ENCODE peak calls at places on chromosome 1, in seven cellular contexts. One of them, this sample, is unnamed.
A peak's percentile ranks its signal among the peaks of the same experiment; 100 is the strongest.

GRCh38 chr1:84143796-84144565 is at the start of gene PRKACB:
- DNase-seq in T1000: no peak
- DNase-seq in Caki2: peak; percentile 5
- DNase-seq in GM03348: peak; percentile 14
- DNase-seq in smooth muscle cell of the brain vasculature: no peak
- DNase-seq in NCI-H1436: no peak
- DNase-seq in astrocyte of the spinal cord: peak; percentile 56
- DNase-seq in this sample: peak; percentile 63

GRCh38 chr1:110250749-110251148 is 40.6 kb downstream of the KCNC4 start:
- DNase-seq in T1000: no peak
- DNase-seq in Caki2: no peak
- DNase-seq in GM03348: no peak
- DNase-seq in smooth muscle cell of the brain vasculature: no peak
- DNase-seq in NCI-H1436: no peak
- DNase-seq in astrocyte of the spinal cord: no peak
- DNase-seq in this sample: no peak

GRCh38 chr1:205632374-205633169 is 761 bp upstream of the ELK4 start:
- DNase-seq in T1000: no peak
- DNase-seq in Caki2: no peak
- DNase-seq in GM03348: no peak
- DNase-seq in smooth muscle cell of the brain vasculature: no peak
- DNase-seq in NCI-H1436: no peak
- DNase-seq in astrocyte of the spinal cord: no peak
- DNase-seq in this sample: peak; percentile 27

GRCh38 chr1:149916193-149916926 is 1.3 kb downstream of the SV2A start:
- DNase-seq in T1000: no peak
- DNase-seq in Caki2: no peak
- DNase-seq in GM03348: no peak
- DNase-seq in smooth muscle cell of the brain vasculature: no peak
- DNase-seq in NCI-H1436: no peak
- DNase-seq in astrocyte of the spinal cord: no peak
- DNase-seq in this sample: no peak

GRCh38 chr1:35557118-35557610 is at the start of gene KIAA0319L:
- DNase-seq in T1000: peak; percentile 94
- DNase-seq in Caki2: peak; percentile 95
- DNase-seq in GM03348: peak; percentile 96
- DNase-seq in smooth muscle cell of the brain vasculature: no peak
- DNase-seq in NCI-H1436: peak; percentile 83
- DNase-seq in astrocyte of the spinal cord: no peak
- DNase-seq in this sample: peak; percentile 74

GRCh38 chr1:91166106-91166712 is 144.4 kb upstream of the ZNF644 start:
- DNase-seq in T1000: peak; percentile 45
- DNase-seq in Caki2: peak; percentile 36
- DNase-seq in GM03348: peak; percentile 77
- DNase-seq in smooth muscle cell of the brain vasculature: peak; percentile 29
- DNase-seq in NCI-H1436: peak; percentile 59
- DNase-seq in astrocyte of the spinal cord: peak; percentile 65
- DNase-seq in this sample: peak; percentile 72

GRCh38 chr1:25161981-25162380 is 70.3 kb downstream of the SYF2 start:
- DNase-seq in T1000: no peak
- DNase-seq in Caki2: no peak
- DNase-seq in GM03348: peak; percentile 40
- DNase-seq in smooth muscle cell of the brain vasculature: no peak
- DNase-seq in NCI-H1436: no peak
- DNase-seq in astrocyte of the spinal cord: no peak
- DNase-seq in this sample: no peak

GRCh38 chr1:41868241-41868953 is 50.3 kb downstream of the HIVEP3 start:
- DNase-seq in T1000: no peak
- DNase-seq in Caki2: no peak
- DNase-seq in GM03348: no peak
- DNase-seq in smooth muscle cell of the brain vasculature: no peak
- DNase-seq in NCI-H1436: no peak
- DNase-seq in astrocyte of the spinal cord: no peak
- DNase-seq in this sample: peak; percentile 18

GRCh38 chr1:7190261-7190660 is 405.0 kb downstream of the CAMTA1 start:
- DNase-seq in T1000: no peak
- DNase-seq in Caki2: no peak
- DNase-seq in GM03348: no peak
- DNase-seq in smooth muscle cell of the brain vasculature: no peak
- DNase-seq in NCI-H1436: no peak
- DNase-seq in astrocyte of the spinal cord: no peak
- DNase-seq in this sample: no peak

GRCh38 chr1:212982430-212983152 is 32.2 kb downstream of the VASH2 start:
- DNase-seq in T1000: no peak
- DNase-seq in Caki2: no peak
- DNase-seq in GM03348: no peak
- DNase-seq in smooth muscle cell of the brain vasculature: no peak
- DNase-seq in NCI-H1436: peak; percentile 7
- DNase-seq in astrocyte of the spinal cord: no peak
- DNase-seq in this sample: no peak

GRCh38 chr1:202834771-202835547 is 24.2 kb downstream of the PCAT6 start:
- DNase-seq in T1000: no peak
- DNase-seq in Caki2: no peak
- DNase-seq in GM03348: no peak
- DNase-seq in smooth muscle cell of the brain vasculature: no peak
- DNase-seq in NCI-H1436: no peak
- DNase-seq in astrocyte of the spinal cord: no peak
- DNase-seq in this sample: peak; percentile 35

GRCh38 chr1:3211996-3212395 is 143.0 kb downstream of the PRDM16 start:
- DNase-seq in T1000: no peak
- DNase-seq in Caki2: no peak
- DNase-seq in GM03348: no peak
- DNase-seq in smooth muscle cell of the brain vasculature: no peak
- DNase-seq in NCI-H1436: no peak
- DNase-seq in astrocyte of the spinal cord: no peak
- DNase-seq in this sample: no peak

GRCh38 chr1:61241411-61241838 is 159.1 kb downstream of the NFIA start:
- DNase-seq in T1000: no peak
- DNase-seq in Caki2: peak; percentile 16
- DNase-seq in GM03348: no peak
- DNase-seq in smooth muscle cell of the brain vasculature: no peak
- DNase-seq in NCI-H1436: no peak
- DNase-seq in astrocyte of the spinal cord: no peak
- DNase-seq in this sample: peak; percentile 37

GRCh38 chr1:33684346-33685122 is 179.3 kb upstream of the HMGB4 start:
- DNase-seq in T1000: no peak
- DNase-seq in Caki2: no peak
- DNase-seq in GM03348: peak; percentile 63
- DNase-seq in smooth muscle cell of the brain vasculature: no peak
- DNase-seq in NCI-H1436: no peak
- DNase-seq in astrocyte of the spinal cord: peak; percentile 10
- DNase-seq in this sample: no peak

GRCh38 chr1:10924030-10924429 is 88.4 kb upstream of the TARDBP start:
- DNase-seq in T1000: no peak
- DNase-seq in Caki2: no peak
- DNase-seq in GM03348: no peak
- DNase-seq in smooth muscle cell of the brain vasculature: no peak
- DNase-seq in NCI-H1436: no peak
- DNase-seq in astrocyte of the spinal cord: no peak
- DNase-seq in this sample: no peak

GRCh38 chr1:15758953-15759661 is 512 bp downstream of the FBLIM1 start:
- DNase-seq in T1000: no peak
- DNase-seq in Caki2: no peak
- DNase-seq in GM03348: peak; percentile 87
- DNase-seq in smooth muscle cell of the brain vasculature: no peak
- DNase-seq in NCI-H1436: no peak
- DNase-seq in astrocyte of the spinal cord: no peak
- DNase-seq in this sample: no peak

GRCh38 chr1:22925111-22925510 is 47.6 kb downstream of the LACTBL1 start:
- DNase-seq in T1000: no peak
- DNase-seq in Caki2: no peak
- DNase-seq in GM03348: no peak
- DNase-seq in smooth muscle cell of the brain vasculature: no peak
- DNase-seq in NCI-H1436: no peak
- DNase-seq in astrocyte of the spinal cord: no peak
- DNase-seq in this sample: no peak

GRCh38 chr1:204465469-204466415 is 28.9 kb downstream of the PIK3C2B start:
- DNase-seq in T1000: no peak
- DNase-seq in Caki2: no peak
- DNase-seq in GM03348: no peak
- DNase-seq in smooth muscle cell of the brain vasculature: no peak
- DNase-seq in NCI-H1436: no peak
- DNase-seq in astrocyte of the spinal cord: no peak
- DNase-seq in this sample: no peak

GRCh38 chr1:1430114-1430982 is 5.1 kb upstream of the VWA1 start:
- DNase-seq in T1000: no peak
- DNase-seq in Caki2: no peak
- DNase-seq in GM03348: peak; percentile 84
- DNase-seq in smooth muscle cell of the brain vasculature: peak; percentile 54
- DNase-seq in NCI-H1436: no peak
- DNase-seq in astrocyte of the spinal cord: peak; percentile 67
- DNase-seq in this sample: no peak

GRCh38 chr1:202802998-202803932 is 5.0 kb downstream of the KDM5B start:
- DNase-seq in T1000: no peak
- DNase-seq in Caki2: no peak
- DNase-seq in GM03348: peak; percentile 39
- DNase-seq in smooth muscle cell of the brain vasculature: no peak
- DNase-seq in NCI-H1436: no peak
- DNase-seq in astrocyte of the spinal cord: peak; percentile 37
- DNase-seq in this sample: peak; percentile 54

GRCh38 chr1:110542730-110543129 is 23.8 kb upstream of the KCNA10 start:
- DNase-seq in T1000: no peak
- DNase-seq in Caki2: no peak
- DNase-seq in GM03348: peak; percentile 76
- DNase-seq in smooth muscle cell of the brain vasculature: peak; percentile 10
- DNase-seq in NCI-H1436: no peak
- DNase-seq in astrocyte of the spinal cord: peak; percentile 19
- DNase-seq in this sample: peak; percentile 55

GRCh38 chr1:211145944-211146343 is 12.0 kb upstream of the KCNH1 start:
- DNase-seq in T1000: no peak
- DNase-seq in Caki2: no peak
- DNase-seq in GM03348: no peak
- DNase-seq in smooth muscle cell of the brain vasculature: no peak
- DNase-seq in NCI-H1436: no peak
- DNase-seq in astrocyte of the spinal cord: no peak
- DNase-seq in this sample: no peak

GRCh38 chr1:116178837-116179236 is 67.6 kb downstream of the MAB21L3 start:
- DNase-seq in T1000: no peak
- DNase-seq in Caki2: no peak
- DNase-seq in GM03348: no peak
- DNase-seq in smooth muscle cell of the brain vasculature: no peak
- DNase-seq in NCI-H1436: no peak
- DNase-seq in astrocyte of the spinal cord: no peak
- DNase-seq in this sample: no peak

GRCh38 chr1:154502066-154502741 is at the start of the genes SHE and TDRD10:
- DNase-seq in T1000: no peak
- DNase-seq in Caki2: no peak
- DNase-seq in GM03348: peak; percentile 8
- DNase-seq in smooth muscle cell of the brain vasculature: no peak
- DNase-seq in NCI-H1436: no peak
- DNase-seq in astrocyte of the spinal cord: no peak
- DNase-seq in this sample: no peak

GRCh38 chr1:110501725-110502124 is 17.2 kb downstream of the KCNA10 start:
- DNase-seq in T1000: no peak
- DNase-seq in Caki2: no peak
- DNase-seq in GM03348: no peak
- DNase-seq in smooth muscle cell of the brain vasculature: no peak
- DNase-seq in NCI-H1436: no peak
- DNase-seq in astrocyte of the spinal cord: no peak
- DNase-seq in this sample: no peak

GRCh38 chr1:32215629-32216505 is 6.3 kb downstream of the TMEM234 start:
- DNase-seq in T1000: peak; percentile 32
- DNase-seq in Caki2: peak; percentile 47
- DNase-seq in GM03348: peak; percentile 85
- DNase-seq in smooth muscle cell of the brain vasculature: no peak
- DNase-seq in NCI-H1436: peak; percentile 72
- DNase-seq in astrocyte of the spinal cord: peak; percentile 56
- DNase-seq in this sample: peak; percentile 81

GRCh38 chr1:169933999-169934725 is 40.5 kb upstream of the SCYL3 start:
- DNase-seq in T1000: no peak
- DNase-seq in Caki2: peak; percentile 90
- DNase-seq in GM03348: no peak
- DNase-seq in smooth muscle cell of the brain vasculature: no peak
- DNase-seq in NCI-H1436: no peak
- DNase-seq in astrocyte of the spinal cord: peak; percentile 51
- DNase-seq in this sample: peak; percentile 72

GRCh38 chr1:162070094-162070748 is 730 bp downstream of the NOS1AP start:
- DNase-seq in T1000: no peak
- DNase-seq in Caki2: peak; percentile 32
- DNase-seq in GM03348: peak; percentile 8
- DNase-seq in smooth muscle cell of the brain vasculature: no peak
- DNase-seq in NCI-H1436: no peak
- DNase-seq in astrocyte of the spinal cord: no peak
- DNase-seq in this sample: peak; percentile 58

GRCh38 chr1:183881387-183882084 is 76.6 kb downstream of the RGL1 start:
- DNase-seq in T1000: peak; percentile 57
- DNase-seq in Caki2: no peak
- DNase-seq in GM03348: peak; percentile 69
- DNase-seq in smooth muscle cell of the brain vasculature: no peak
- DNase-seq in NCI-H1436: no peak
- DNase-seq in astrocyte of the spinal cord: peak; percentile 85
- DNase-seq in this sample: peak; percentile 89

GRCh38 chr1:1996207-1996651 is 7.4 kb downstream of the CFAP74 start:
- DNase-seq in T1000: no peak
- DNase-seq in Caki2: no peak
- DNase-seq in GM03348: no peak
- DNase-seq in smooth muscle cell of the brain vasculature: no peak
- DNase-seq in NCI-H1436: no peak
- DNase-seq in astrocyte of the spinal cord: no peak
- DNase-seq in this sample: no peak

GRCh38 chr1:183023146-183023600 is at the start of gene LAMC1:
- DNase-seq in T1000: peak; percentile 55
- DNase-seq in Caki2: peak; percentile 78
- DNase-seq in GM03348: peak; percentile 93
- DNase-seq in smooth muscle cell of the brain vasculature: no peak
- DNase-seq in NCI-H1436: peak; percentile 45
- DNase-seq in astrocyte of the spinal cord: peak; percentile 87
- DNase-seq in this sample: peak; percentile 58

GRCh38 chr1:205243355-205244191 is 15.8 kb downstream of the TMCC2 start:
- DNase-seq in T1000: no peak
- DNase-seq in Caki2: no peak
- DNase-seq in GM03348: no peak
- DNase-seq in smooth muscle cell of the brain vasculature: no peak
- DNase-seq in NCI-H1436: no peak
- DNase-seq in astrocyte of the spinal cord: no peak
- DNase-seq in this sample: no peak

GRCh38 chr1:42380617-42381423 is at the start of gene RIMKLA:
- DNase-seq in T1000: peak; percentile 31
- DNase-seq in Caki2: peak; percentile 59
- DNase-seq in GM03348: peak; percentile 88
- DNase-seq in smooth muscle cell of the brain vasculature: no peak
- DNase-seq in NCI-H1436: peak; percentile 83
- DNase-seq in astrocyte of the spinal cord: no peak
- DNase-seq in this sample: peak; percentile 63

GRCh38 chr1:17606826-17607440 is 67.4 kb downstream of the ARHGEF10L start:
- DNase-seq in T1000: peak; percentile 50
- DNase-seq in Caki2: peak; percentile 46
- DNase-seq in GM03348: peak; percentile 89
- DNase-seq in smooth muscle cell of the brain vasculature: no peak
- DNase-seq in NCI-H1436: peak; percentile 67
- DNase-seq in astrocyte of the spinal cord: peak; percentile 63
- DNase-seq in this sample: peak; percentile 79

GRCh38 chr1:19463204-19463803 is 22.0 kb downstream of the CAPZB start:
- DNase-seq in T1000: no peak
- DNase-seq in Caki2: no peak
- DNase-seq in GM03348: no peak
- DNase-seq in smooth muscle cell of the brain vasculature: no peak
- DNase-seq in NCI-H1436: no peak
- DNase-seq in astrocyte of the spinal cord: no peak
- DNase-seq in this sample: no peak

This sample was measured in PC-3.